ENCODE peak calls at places on chromosomes 11 and 22, in four cellular contexts. K is CD8-positive, alpha-beta memory T cell; P is SW480; E is epithelial cell of prostate. U is an unnamed sample.

GRCh38 chr11:87260811-87261210 is 223.1 kb downstream of the TMEM135 start:
- DNase-seq in P (no peak), K (no peak), E (no peak), U (no peak)

GRCh38 chr22:36002084-36002483 is 26.5 kb downstream of the RBFOX2 start:
- DNase-seq in P (no peak), K (no peak), E (no peak), U (no peak)

GRCh38 chr11:71491531-71492329 is 35.3 kb upstream of the KRTAP5-7 start:
- DNase-seq in E (no peak), K (no peak), P (no peak), U (no peak)

GRCh38 chr22:24587948-24588347 is 4.9 kb downstream of the LRRC75B start:
- DNase-seq in E (no peak), K (no peak), P (no peak), U (no peak)

GRCh38 chr22:27581241-27581640 is 220.3 kb downstream of the MN1 start:
- DNase-seq in P (no peak), E (no peak), K (no peak), U (no peak)

GRCh38 chr11:112847568-112847967 is 113.7 kb upstream of the NCAM1 start:
- DNase-seq in P (no peak), K (no peak), E (no peak), U (no peak)

GRCh38 chr11:103234974-103235373 is 125.7 kb downstream of the DYNC2H1 start:
- DNase-seq in P (no peak), E (no peak), K (no peak), U (no peak)

GRCh38 chr11:67493548-67494370 is 10.9 kb downstream of the AIP start:
- DNase-seq in E (no peak), P (no peak), K (no peak), U (no peak)

GRCh38 chr22:38176170-38176741 is 5.4 kb downstream of the PLA2G6 start:
- DNase-seq in E (no peak), P (no peak), K (no peak), U (no peak)

GRCh38 chr22:39677967-39678366 is 107.4 kb downstream of the CACNA1I start:
- DNase-seq in E (no peak), K (no peak), P (no peak), U (no peak)

GRCh38 chr11:79691445-79691844 is 250.6 kb upstream of the TENM4 start:
- DNase-seq in K (no peak), E (peak), P (no peak), U (no peak)

GRCh38 chr11:33701302-33701701 is 676 bp upstream of the C11orf91 start:
- DNase-seq in K (no peak), P (no peak), E (no peak), U (no peak)

GRCh38 chr22:29011868-29012428 is 49.7 kb downstream of the C22orf31 start:
- DNase-seq in K (no peak), E (no peak), P (no peak), U (no peak)

GRCh38 chr11:3853935-3854659 is 1.4 kb upstream of the STIM1 start:
- DNase-seq in K (peak), P (no peak), E (no peak), U (no peak)

GRCh38 chr22:20494978-20495860 is at the start of gene KLHL22:
- DNase-seq in E (no peak), K (peak), P (no peak), U (no peak)

GRCh38 chr11:3092603-3093141 is 35.4 kb upstream of the CARS1 start:
- DNase-seq in E (no peak), K (no peak), P (no peak), U (no peak)

GRCh38 chr11:15707971-15708370 is 593.2 kb downstream of the INSC start:
- DNase-seq in E (no peak), P (peak), K (no peak), U (no peak)

GRCh38 chr22:50361222-50361621 is 18.1 kb downstream of the PPP6R2 start:
- DNase-seq in E (no peak), K (no peak), P (no peak), U (no peak)

GRCh38 chr11:11681536-11681935 is 59.7 kb upstream of the GALNT18 start:
- DNase-seq in P (no peak), K (no peak), E (no peak), U (no peak)

GRCh38 chr11:64743591-64744543 is at the start of gene RASGRP2:
- DNase-seq in E (no peak), K (peak), P (peak), U (no peak)

GRCh38 chr11:119006696-119007095 is 8.8 kb downstream of the CENATAC start:
- DNase-seq in K (no peak), P (no peak), E (no peak), U (no peak)

GRCh38 chr11:36016263-36016662 is 72.4 kb downstream of the LDLRAD3 start:
- DNase-seq in K (no peak), P (no peak), E (no peak), U (no peak)

U was measured in HS-27A.